ENCODE peak calls at places on chromosomes 3 and 15, in five cellular contexts. X is spleen, D is lower lobe of right lung, L is mucosa of descending colon, C is AG04450. F is an unnamed sample.

GRCh38 chr3:11717301-11717700 is 73.6 kb upstream of the VGLL4 start:
- DNase-seq in X (no peak), D (no peak), L (no peak), C (no peak), F (no peak)

GRCh38 chr3:52388933-52389332 is 56.0 kb downstream of the SEMA3G start:
- DNase-seq in X (no peak), D (no peak), L (no peak), C (no peak), F (no peak)

GRCh38 chr15:71348597-71348996 is 233.3 kb downstream of the THSD4 start:
- DNase-seq in X (no peak), D (no peak), L (no peak), C (no peak), F (no peak)

GRCh38 chr15:80252281-80252619 is 237 bp upstream of the CTXND1 start:
- DNase-seq in X (no peak), D (no peak), L (no peak), C (no peak), F (no peak)

GRCh38 chr15:48962662-48963523 is 826 bp downstream of the SHC4 start:
- DNase-seq in X (no peak), D (no peak), L (peak; percentile 10), C (no peak), F (no peak)

GRCh38 chr3:56251343-56251945 is 216.8 kb downstream of the ERC2 start:
- DNase-seq in X (no peak), D (no peak), L (peak; percentile 67), C (peak; percentile 6), F (no peak)

GRCh38 chr15:89587955-89588354 is 12.7 kb downstream of the TICRR start:
- DNase-seq in X (no peak), D (no peak), L (no peak), C (peak; percentile 24), F (peak; percentile 21)

GRCh38 chr3:123388811-123389210 is 60.1 kb downstream of the ADCY5 start:
- DNase-seq in X (peak; percentile 56), D (no peak), L (no peak), C (no peak), F (no peak)

GRCh38 chr15:31758126-31758525 is 272.2 kb upstream of the CHRNA7 start:
- DNase-seq in X (no peak), D (peak; percentile 59), L (peak; percentile 84), C (no peak), F (no peak)

GRCh38 chr3:16511561-16512434 is 1.7 kb downstream of the RFTN1 start:
- DNase-seq in X (peak; percentile 87), D (peak; percentile 60), L (peak; percentile 64), C (peak; percentile 30), F (no peak)

GRCh38 chr3:43062556-43063040 is 43.3 kb downstream of the POMGNT2 start:
- DNase-seq in X (no peak), D (no peak), L (no peak), C (no peak), F (no peak)

GRCh38 chr3:72171461-72171860 is 386.5 kb upstream of the PROK2 start:
- DNase-seq in X (no peak), D (no peak), L (no peak), C (no peak), F (no peak)

GRCh38 chr15:38589502-38589901 is 24.9 kb upstream of the RASGRP1 start:
- DNase-seq in X (no peak), D (no peak), L (no peak), C (peak; percentile 43), F (peak; percentile 82)

GRCh38 chr15:51386486-51386885 is 45.0 kb downstream of the GLDN start:
- DNase-seq in X (no peak), D (no peak), L (no peak), C (no peak), F (no peak)

GRCh38 chr3:48244462-48244861 is 3.6 kb downstream of the ZNF589 start:
- DNase-seq in X (no peak), D (no peak), L (no peak), C (no peak), F (no peak)

GRCh38 chr15:65824031-65824743 is 32.1 kb upstream of the DENND4A start:
- DNase-seq in X (no peak), D (no peak), L (peak; percentile 78), C (no peak), F (no peak)

GRCh38 chr3:35737934-35738706 is 98.8 kb downstream of the ARPP21 start:
- DNase-seq in X (no peak), D (no peak), L (no peak), C (no peak), F (no peak)

GRCh38 chr3:42831321-42831713 is 22.1 kb downstream of the ACKR2 start:
- DNase-seq in X (peak; percentile 89), D (peak; percentile 69), L (peak; percentile 90), C (no peak), F (no peak)

GRCh38 chr3:8246070-8246469 is 255.6 kb upstream of the LMCD1 start:
- DNase-seq in X (no peak), D (no peak), L (no peak), C (no peak), F (peak; percentile 14)

GRCh38 chr3:89155811-89156210 is 48.4 kb downstream of the EPHA3 start:
- DNase-seq in X (no peak), D (no peak), L (no peak), C (no peak), F (no peak)

GRCh38 chr3:28109829-28110228 is 131.6 kb upstream of the CMC1 start:
- DNase-seq in X (no peak), D (no peak), L (no peak), C (no peak), F (no peak)

GRCh38 chr15:34628577-34629152 is 45.2 kb upstream of the GOLGA8B start:
- DNase-seq in X (no peak), D (no peak), L (no peak), C (no peak), F (no peak)

GRCh38 chr3:33030802-33031201 is 66.1 kb downstream of the GLB1 start:
- DNase-seq in X (no peak), D (no peak), L (no peak), C (no peak), F (no peak)

GRCh38 chr15:38864827-38865604 is 300.4 kb upstream of the RASGRP1 start:
- DNase-seq in X (no peak), D (no peak), L (no peak), C (peak; percentile 66), F (no peak)

DNA sequence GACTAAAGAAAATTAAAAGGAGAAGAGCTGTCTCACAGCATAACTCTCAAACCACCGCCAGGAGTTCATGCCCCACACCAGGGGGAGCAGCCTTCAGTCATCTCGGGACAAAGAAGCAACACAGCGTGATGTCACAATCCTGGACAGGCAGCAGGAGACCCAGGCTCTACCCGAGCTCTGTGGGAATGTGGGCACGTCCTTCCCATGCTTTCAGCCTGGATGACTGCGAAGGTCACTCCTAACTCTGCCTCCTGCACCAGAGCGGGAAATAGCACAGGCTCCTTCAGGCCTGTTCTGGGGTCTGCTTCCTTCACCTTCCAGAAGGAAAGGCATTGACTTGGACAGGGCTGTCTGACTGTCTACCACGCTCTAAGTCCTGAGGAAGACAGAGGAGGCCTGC is 31.3 kb downstream of the NOX5 start:
- DNase-seq in X (no peak), D (no peak), L (no peak), C (no peak), F (no peak)
- TF ChIP-seq CTCF in X (no peak), D (no peak), L (no peak), C (peak; percentile 39), F (peak; percentile 41)

DNA sequence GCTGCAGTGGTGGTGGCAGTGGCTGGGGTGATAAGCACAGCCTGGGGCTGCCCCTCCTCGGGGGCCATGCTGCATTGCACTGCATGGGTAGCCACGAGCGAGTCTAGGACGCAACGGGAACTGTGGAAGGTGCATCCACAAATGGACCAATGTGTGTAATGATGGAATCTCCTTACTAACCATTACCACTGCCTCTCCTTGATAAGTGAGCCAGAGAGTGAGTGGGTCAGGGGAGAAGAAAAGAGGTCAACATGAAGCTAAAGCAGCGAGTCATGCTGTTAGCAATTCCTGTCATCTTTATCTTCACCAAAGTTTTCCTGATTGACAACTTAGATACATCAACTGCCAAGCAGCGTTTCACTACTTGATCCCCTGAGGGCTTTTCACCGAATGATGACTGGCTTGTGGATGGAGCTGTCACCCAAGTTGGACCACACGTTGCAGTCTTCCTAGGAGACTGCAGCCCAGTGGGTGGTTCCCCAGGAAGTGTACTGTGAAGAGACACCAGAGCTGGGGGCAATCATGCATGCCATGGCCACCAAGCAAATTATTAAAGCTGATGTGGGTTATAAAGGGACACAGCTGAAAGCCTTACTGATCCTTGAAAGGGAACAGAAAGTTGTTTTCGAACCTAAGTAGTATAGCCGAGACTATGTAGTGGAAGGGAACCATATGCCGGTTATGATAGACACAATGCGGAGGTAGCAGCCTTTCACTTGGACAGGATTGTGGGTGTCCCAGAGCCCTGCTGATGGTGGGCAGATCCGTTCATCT is 20.6 kb downstream of the SAMD7 start:
- DNase-seq in X (peak; percentile 86), D (no peak), L (no peak), C (no peak), F (no peak)
- H3K4me3 ChIP-seq in X (no peak overlapping the region), D (no peak overlapping the region), L (no peak overlapping the region), C (no peak overlapping the region), F (no peak overlapping the region)

GRCh38 chr3:14853280-14853956 is 34.7 kb downstream of the FGD5 start:
- DNase-seq in X (no peak), D (no peak), L (no peak), C (no peak), F (no peak)

GRCh38 chr3:14861451-14862302 is 42.9 kb downstream of the FGD5 start:
- DNase-seq in X (peak; percentile 63), D (no peak), L (no peak), C (no peak), F (no peak)

GRCh38 chr3:14861031-14861430 is 42.3 kb downstream of the FGD5 start:
- DNase-seq in X (peak; percentile 16), D (no peak), L (no peak), C (no peak), F (no peak)

GRCh38 chr3:14858105-14858504 is 39.3 kb downstream of the FGD5 start:
- DNase-seq in X (no peak), D (no peak), L (no peak), C (no peak), F (no peak)

DNA sequence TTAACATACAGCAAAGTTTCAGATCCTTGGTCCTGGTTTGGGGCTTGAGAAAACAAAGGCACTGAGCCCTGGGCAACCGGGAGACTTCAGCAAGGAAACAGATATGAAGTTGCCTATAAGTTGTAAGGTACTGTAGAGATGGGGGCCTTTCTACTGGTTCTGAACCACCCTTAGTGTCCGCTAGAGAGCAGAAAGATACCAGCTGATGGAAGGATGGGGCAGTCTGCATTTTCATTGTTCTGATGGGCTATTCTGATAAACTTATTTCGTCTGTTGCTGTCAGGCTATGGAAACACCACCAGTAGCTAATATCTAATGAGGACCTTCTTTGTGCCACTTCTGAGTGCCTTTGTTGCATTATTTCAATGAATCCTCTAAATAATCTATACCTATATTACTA is 38.7 kb downstream of the FGD5 start:
- DNase-seq in X (no peak), D (no peak), L (no peak), C (no peak), F (no peak)
- TF ChIP-seq CTCF in X (no peak), D (no peak), L (no peak), C (no peak), F (no peak)

DNA sequence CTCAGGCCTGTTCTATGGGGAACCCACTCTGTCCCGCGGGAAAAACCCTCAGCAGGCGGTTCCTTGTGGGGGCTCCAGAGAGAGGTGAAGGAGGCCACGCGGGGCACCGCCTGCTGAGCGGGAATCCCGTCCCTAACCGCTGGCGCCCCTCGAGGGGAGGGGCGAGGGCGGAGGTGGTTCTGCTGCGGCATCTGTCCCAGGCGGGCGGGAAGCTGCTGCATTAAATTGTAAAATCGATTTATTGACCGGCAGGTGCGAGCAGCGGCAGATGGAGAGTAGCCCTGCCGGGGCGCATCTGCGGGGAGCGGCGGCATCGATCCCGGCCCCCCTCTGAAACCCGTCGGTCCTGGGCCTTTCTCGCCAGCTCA is 3.7 kb upstream of the DLL4 start:
- DNase-seq in X (no peak), D (no peak), L (no peak), C (no peak), F (no peak)
- H3K4me3 ChIP-seq in X (no peak overlapping the region), D (no peak overlapping the region), L (no peak overlapping the region), C (no peak overlapping the region), F (no peak overlapping the region)